ENCODE peak calls at places on chromosomes 16 and 17, in six cellular contexts. L is H9, A is neuronal stem cell, E is IMR-90, Z is H1, B is trophoblast cell. D is an unnamed sample.
A peak's percentile ranks its signal among the peaks of the same experiment; 100 is the strongest.

GRCh38 chr17:62626719-62627218 is 701 bp upstream of the MRC2 start:
- DNase-seq in L (peak; percentile 92), A (peak; percentile 70), E (peak; percentile 90), Z (no peak), B (peak; percentile 35), D (peak; percentile 93)

GRCh38 chr16:12576878-12577277 is 226.8 kb downstream of the CPPED1 start:
- DNase-seq in L (no peak), A (no peak), E (no peak), Z (no peak), B (no peak), D (no peak)

GRCh38 chr16:14658063-14658462 is 25.3 kb downstream of the BFAR start:
- DNase-seq in L (no peak), A (no peak), E (no peak), Z (no peak), B (no peak), D (no peak)

GRCh38 chr16:11136600-11136999 is 119.4 kb downstream of the SOCS1 start:
- DNase-seq in L (peak; percentile 18), A (no peak), E (no peak), Z (no peak), B (no peak), D (peak; percentile 24)

GRCh38 chr16:27230562-27230991 is 27.3 kb downstream of the KDM8 start:
- DNase-seq in L (no peak), A (no peak), E (no peak), Z (no peak), B (no peak), D (no peak)

GRCh38 chr16:74071996-74072559 is 224.5 kb upstream of the PSMD7 start:
- DNase-seq in L (no peak), A (no peak), E (no peak), Z (no peak), B (no peak), D (no peak)

GRCh38 chr17:16986391-16986790 is 14.5 kb upstream of the TNFRSF13B start:
- DNase-seq in L (no peak), A (no peak), E (peak; percentile 52), Z (no peak), B (no peak), D (peak; percentile 59)

GRCh38 chr16:75433732-75434413 is 570 bp upstream of the CFDP1 start:
- DNase-seq in L (peak; percentile 78), A (no peak), E (peak; percentile 97), Z (peak; percentile 71), B (peak; percentile 87), D (peak; percentile 98)

GRCh38 chr17:77688369-77688768 is 270.1 kb upstream of the TNRC6C start:
- DNase-seq in L (peak; percentile 21), A (no peak), E (no peak), Z (no peak), B (no peak), D (no peak)

GRCh38 chr17:10380631-10381408 is 8.0 kb upstream of the MYH13 start:
- DNase-seq in L (no peak), A (no peak), E (peak; percentile 37), Z (no peak), B (no peak), D (peak; percentile 52)

GRCh38 chr17:2724783-2725164 is 13.2 kb upstream of the CLUH start:
- DNase-seq in L (peak; percentile 85), A (peak; percentile 49), E (peak; percentile 26), Z (peak; percentile 77), B (peak; percentile 31), D (peak; percentile 30)

GRCh38 chr17:35345445-35345925 is 27.9 kb downstream of the SLFN11 start:
- DNase-seq in L (peak; percentile 32), A (peak; percentile 4), E (no peak), Z (no peak), B (no peak), D (no peak)
- H3K9ac ChIP-seq in L (no peak overlapping the region), A (no peak overlapping the region), E (peak overlapping the region; percentile 44), Z (no peak overlapping the region), B (no peak overlapping the region), D (peak overlapping the region; percentile 90)

GRCh38 chr17:80940171-80941123 is 51.2 kb upstream of the CHMP6 start:
- DNase-seq in L (no peak), A (no peak), E (no peak), Z (no peak), B (no peak), D (no peak)

GRCh38 chr17:80943346-80944145 is 48.1 kb upstream of the CHMP6 start:
- DNase-seq in L (no peak), A (no peak), E (no peak), Z (no peak), B (no peak), D (no peak)

GRCh38 chr17:80942360-80943345 is 49.0 kb upstream of the CHMP6 start:
- DNase-seq in L (no peak), A (no peak), E (peak; percentile 82), Z (no peak), B (no peak), D (no peak)

GRCh38 chr17:80941171-80941570 is 50.5 kb upstream of the CHMP6 start:
- DNase-seq in L (no peak), A (no peak), E (no peak), Z (no peak), B (no peak), D (no peak)

GRCh38 chr17:80941743-80942211 is 49.9 kb upstream of the CHMP6 start:
- DNase-seq in L (no peak), A (no peak), E (peak; percentile 47), Z (no peak), B (no peak), D (no peak)
- H3K4ac ChIP-seq in L (no peak overlapping the region), A (no peak overlapping the region), E (peak overlapping the region; percentile 56), Z (no peak overlapping the region), B (no peak overlapping the region), D (no peak overlapping the region)

GRCh38 chr17:68182016-68182315 is 65.9 kb upstream of the AMZ2 start:
- DNase-seq in L (no peak), A (no peak), E (no peak), Z (no peak), B (no peak), D (no peak)

GRCh38 chr17:68182940-68183551 is 64.8 kb upstream of the AMZ2 start:
- DNase-seq in L (peak; percentile 84), A (no peak), E (no peak), Z (no peak), B (no peak), D (no peak)

GRCh38 chr17:68184141-68184571 is 63.7 kb upstream of the AMZ2 start:
- DNase-seq in L (peak; percentile 55), A (no peak), E (no peak), Z (no peak), B (no peak), D (no peak)

GRCh38 chr17:68190495-68190894 is 57.3 kb upstream of the AMZ2 start:
- DNase-seq in L (no peak), A (no peak), E (no peak), Z (no peak), B (no peak), D (no peak)

GRCh38 chr17:68184816-68185436 is 62.9 kb upstream of the AMZ2 start:
- DNase-seq in L (no peak), A (no peak), E (no peak), Z (no peak), B (no peak), D (no peak)
- H4K91ac ChIP-seq in L (no peak overlapping the region), A (no peak overlapping the region), E (no peak overlapping the region), Z (no peak overlapping the region), B (no peak overlapping the region), D (no peak overlapping the region)

GRCh38 chr16:30760577-30761426 is 1.1 kb downstream of the CFAP119 start:
- DNase-seq in L (no peak), A (no peak), E (no peak), Z (no peak), B (no peak), D (no peak)

GRCh38 chr16:30761928-30762902 is at the start of the genes CFAP119 and RNF40:
- DNase-seq in L (peak; percentile 98), A (peak; percentile 96), E (peak; percentile 97), Z (peak; percentile 98), B (peak; percentile 96), D (peak; percentile 99)

GRCh38 chr16:30762991-30763725 is 1.0 kb downstream of the RNF40 start:
- DNase-seq in L (no peak), A (no peak), E (no peak), Z (no peak), B (no peak), D (no peak)

GRCh38 chr16:30760160-30760559 is 1.7 kb downstream of the CFAP119 start:
- DNase-seq in L (no peak), A (no peak), E (no peak), Z (no peak), B (no peak), D (no peak)

GRCh38 chr16:30761427-30761927 is 385 bp downstream of the CFAP119 start:
- DNase-seq in L (peak; percentile 68), A (peak; percentile 36), E (peak; percentile 20), Z (peak; percentile 61), B (peak; percentile 11), D (peak; percentile 68)
- H3K9ac ChIP-seq in L (peak overlapping the region; percentile 46), A (peak overlapping the region; percentile 90), E (peak overlapping the region; percentile 12), Z (no peak overlapping the region), B (peak overlapping the region; percentile 62), D (peak overlapping the region; percentile 96)

DNA sequence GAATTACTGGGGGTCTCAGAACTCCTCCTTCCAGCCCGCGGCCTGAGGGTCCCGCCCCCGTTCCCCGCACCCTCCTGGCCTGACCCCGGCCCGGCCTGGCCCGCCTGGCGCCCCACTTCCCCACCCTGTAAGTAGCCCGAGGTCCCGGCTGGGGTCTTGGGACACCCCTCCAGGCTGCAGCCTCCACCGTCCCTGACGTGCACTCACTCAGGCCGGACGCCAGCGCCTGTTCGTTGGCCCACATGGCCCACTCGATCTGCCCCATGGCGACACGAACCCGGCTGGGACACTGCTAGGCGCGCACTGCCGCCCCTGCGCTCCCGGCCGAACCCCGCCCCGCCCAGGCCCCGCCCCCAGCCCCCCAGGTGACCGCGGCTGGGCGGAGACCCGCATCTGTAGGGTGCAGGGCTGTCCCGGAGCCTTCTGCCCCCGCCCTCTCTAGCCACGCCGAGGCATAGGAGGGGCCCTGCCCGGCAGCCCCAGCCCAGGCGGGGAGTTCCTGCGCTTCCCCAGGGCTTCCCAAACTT is at the start of gene CYBA:
- DNase-seq in L (peak; percentile 93), A (peak; percentile 44), E (peak; percentile 22), Z (peak; percentile 90), B (peak; percentile 19), D (peak; percentile 84)
- H3K4ac ChIP-seq in L (no peak within 1 kb of the TSS), A (peak within 1 kb of the TSS; percentile 53), E (peak within 1 kb of the TSS; percentile 71), Z (peak within 1 kb of the TSS; percentile 94), B (peak within 1 kb of the TSS; percentile 83), D (peak within 1 kb of the TSS; percentile 21)

D was measured in mesenchymal stem cell.